ENCODE peak calls at places on chromosome 2, in eight cellular contexts. K, S, R, W, L, Z, Y and C are unnamed samples.

GRCh38 chr2:217759991-217760390 is 242.8 kb downstream of the TNS1 start:
- DNase-seq in K (no peak), S (no peak), R (no peak), W (no peak), L (no peak), Z (no peak), Y (no peak), C (no peak)

GRCh38 chr2:163505281-163505680 is 230.5 kb downstream of the FIGN start:
- DNase-seq in K (no peak), S (no peak), R (no peak), W (no peak), L (no peak), Z (no peak), Y (no peak), C (no peak)

GRCh38 chr2:191620144-191620543 is 57.8 kb upstream of the NABP1 start:
- DNase-seq in K (no peak), S (no peak), R (no peak), W (no peak), L (no peak), Z (no peak), Y (no peak), C (no peak)

GRCh38 chr2:32780961-32781360 is 153.1 kb downstream of the TTC27 start:
- DNase-seq in K (peak; percentile 42), S (no peak), R (no peak), W (no peak), L (no peak), Z (no peak), Y (no peak), C (no peak)

GRCh38 chr2:7962191-7962590 is 719.7 kb upstream of the ID2 start:
- DNase-seq in K (no peak), S (no peak), R (no peak), W (no peak), L (no peak), Z (no peak), Y (no peak), C (no peak)

GRCh38 chr2:29532451-29532850 is 388.9 kb downstream of the ALK start:
- DNase-seq in K (peak; percentile 41), S (peak; percentile 22), R (no peak), W (no peak), L (no peak), Z (no peak), Y (no peak), C (peak; percentile 21)

GRCh38 chr2:12712871-12713270 is 3.9 kb upstream of the TRIB2 start:
- DNase-seq in K (peak; percentile 80), S (no peak), R (no peak), W (peak; percentile 96), L (no peak), Z (no peak), Y (no peak), C (no peak)

GRCh38 chr2:71457123-71457958 is 4.0 kb downstream of the DYSF start:
- DNase-seq in K (no peak), S (no peak), R (no peak), W (no peak), L (no peak), Z (no peak), Y (no peak), C (no peak)

GRCh38 chr2:195864316-195864715 is 204.3 kb downstream of the DNAH7 start:
- DNase-seq in K (no peak), S (no peak), R (no peak), W (no peak), L (no peak), Z (no peak), Y (no peak), C (no peak)

GRCh38 chr2:240929364-240930095 is 23.4 kb downstream of the CROCC2 start:
- DNase-seq in K (no peak), S (no peak), R (no peak), W (no peak), L (no peak), Z (no peak), Y (peak; percentile 53), C (no peak)

GRCh38 chr2:170974304-170974993 is 45.4 kb downstream of the GORASP2 start:
- DNase-seq in K (no peak), S (peak; percentile 22), R (peak; percentile 19), W (peak; percentile 27), L (no peak), Z (no peak), Y (no peak), C (peak; percentile 45)

GRCh38 chr2:147782521-147782920 is 62.3 kb upstream of the ACVR2A start:
- DNase-seq in K (peak; percentile 68), S (peak; percentile 89), R (no peak), W (peak; percentile 25), L (no peak), Z (no peak), Y (no peak), C (peak; percentile 75)

GRCh38 chr2:227461878-227462462 is 10.0 kb upstream of the AGFG1 start:
- DNase-seq in K (no peak), S (no peak), R (no peak), W (no peak), L (no peak), Z (no peak), Y (no peak), C (no peak)

GRCh38 chr2:176885661-176886060 is 326.9 kb upstream of the HNRNPA3 start:
- DNase-seq in K (no peak), S (no peak), R (no peak), W (no peak), L (no peak), Z (no peak), Y (no peak), C (no peak)

DNA sequence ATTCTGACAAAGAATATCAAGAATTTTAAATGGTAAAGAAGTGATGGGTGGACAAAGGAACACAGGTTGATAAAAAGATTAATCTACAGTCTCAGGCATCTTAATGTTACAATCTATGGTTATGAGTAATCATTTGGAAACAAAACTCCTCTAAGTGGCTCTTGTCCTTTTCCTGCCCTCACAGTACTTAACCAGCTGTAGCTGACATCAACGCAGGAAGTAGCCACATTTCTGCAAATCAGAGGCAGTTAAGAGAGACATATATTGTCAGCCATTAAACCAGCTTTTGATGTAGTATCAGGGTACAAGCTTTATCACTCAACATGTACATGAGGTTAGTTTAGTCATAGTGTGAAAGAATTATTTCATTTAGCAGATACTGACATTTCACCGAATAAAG is 244.6 kb downstream of the NR4A2 start:
- DNase-seq in K (no peak), S (peak; percentile 8), R (no peak), W (peak; percentile 5), L (no peak), Z (no peak), Y (no peak), C (no peak)
- H3K4me3 ChIP-seq in K (no peak overlapping the region), S (no peak overlapping the region), R (no peak overlapping the region), W (no peak overlapping the region), L (no peak overlapping the region), Z (no peak overlapping the region), Y (no peak overlapping the region), C (no peak overlapping the region)

DNA sequence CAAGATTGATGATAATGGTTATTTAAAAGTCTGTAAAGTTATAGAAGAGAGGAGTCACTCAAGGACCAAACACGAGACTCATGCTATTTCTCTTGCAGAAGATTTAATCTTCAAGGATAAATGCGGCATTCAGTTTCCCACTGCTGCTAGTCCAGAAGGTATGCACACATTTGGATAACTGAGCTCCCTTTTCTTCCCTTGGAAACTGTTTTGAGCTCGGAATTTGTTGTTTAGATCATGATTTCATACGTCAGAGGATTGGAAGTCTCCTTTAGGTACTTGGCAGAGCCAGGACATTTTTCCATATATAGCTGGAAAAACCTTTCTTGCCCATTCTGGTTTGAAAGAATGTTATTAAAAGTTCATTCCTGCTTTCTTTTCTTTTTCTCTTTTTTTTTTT is 104.5 kb downstream of the PLCL1 start:
- DNase-seq in K (peak; percentile 67), S (peak; percentile 57), R (no peak), W (no peak), L (no peak), Z (no peak), Y (no peak), C (no peak)
- H3K4me3 ChIP-seq in K (no peak overlapping the region), S (no peak overlapping the region), R (no peak overlapping the region), W (no peak overlapping the region), L (no peak overlapping the region), Z (no peak overlapping the region), Y (no peak overlapping the region), C (no peak overlapping the region)

DNA sequence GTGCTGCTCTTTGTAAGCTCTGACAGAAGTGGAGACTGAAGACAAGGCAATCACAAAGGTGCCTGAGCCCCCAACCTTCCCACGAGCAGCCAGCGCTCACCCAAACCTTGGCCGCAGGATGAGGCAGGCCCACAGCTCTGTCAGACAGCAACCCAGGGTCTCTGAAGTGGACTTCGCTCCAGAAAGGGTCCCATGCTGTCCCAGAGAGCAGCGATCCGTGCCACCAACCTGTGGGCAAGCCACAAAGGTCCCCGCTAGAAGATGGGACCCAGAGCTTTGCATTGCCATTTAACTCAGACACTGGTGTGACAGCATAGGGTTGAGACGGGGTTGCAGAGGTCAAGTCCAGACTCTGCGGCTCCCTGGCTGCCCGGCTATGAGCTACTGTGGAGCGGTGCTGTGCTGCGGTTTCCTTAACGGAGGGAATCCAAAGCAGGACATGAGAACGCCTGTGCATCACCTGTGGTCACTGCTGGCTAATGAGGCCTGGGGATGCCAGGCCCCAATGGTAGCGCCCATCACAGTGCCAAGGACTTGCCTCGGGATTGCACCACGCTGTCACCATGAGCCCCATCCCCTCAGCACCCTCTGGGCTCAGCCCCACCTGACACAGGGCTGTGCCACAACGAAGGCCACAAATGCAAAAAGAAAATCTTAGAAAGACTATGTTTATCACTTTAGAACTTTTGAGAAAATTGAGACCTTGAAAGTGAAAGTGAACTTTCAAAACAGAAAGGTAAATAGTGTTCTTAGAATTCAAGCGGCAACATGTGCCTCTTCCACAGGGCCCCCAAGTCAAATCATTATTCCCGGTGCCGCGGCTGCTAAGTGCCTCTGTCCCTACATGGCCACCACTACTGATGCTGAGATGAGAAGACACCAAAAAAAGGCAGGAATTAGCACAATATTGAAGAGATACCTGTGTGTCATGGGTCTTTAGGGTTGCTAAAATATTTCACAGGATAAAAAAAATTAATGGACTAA is 103.4 kb downstream of the HDAC4 start:
- DNase-seq in K (no peak), S (no peak), R (no peak), W (no peak), L (no peak), Z (no peak), Y (no peak), C (no peak)
- H3K4me3 ChIP-seq in K (no peak overlapping the region), S (no peak overlapping the region), R (no peak overlapping the region), W (no peak overlapping the region), L (no peak overlapping the region), Z (no peak overlapping the region), Y (no peak overlapping the region), C (no peak overlapping the region)

DNA sequence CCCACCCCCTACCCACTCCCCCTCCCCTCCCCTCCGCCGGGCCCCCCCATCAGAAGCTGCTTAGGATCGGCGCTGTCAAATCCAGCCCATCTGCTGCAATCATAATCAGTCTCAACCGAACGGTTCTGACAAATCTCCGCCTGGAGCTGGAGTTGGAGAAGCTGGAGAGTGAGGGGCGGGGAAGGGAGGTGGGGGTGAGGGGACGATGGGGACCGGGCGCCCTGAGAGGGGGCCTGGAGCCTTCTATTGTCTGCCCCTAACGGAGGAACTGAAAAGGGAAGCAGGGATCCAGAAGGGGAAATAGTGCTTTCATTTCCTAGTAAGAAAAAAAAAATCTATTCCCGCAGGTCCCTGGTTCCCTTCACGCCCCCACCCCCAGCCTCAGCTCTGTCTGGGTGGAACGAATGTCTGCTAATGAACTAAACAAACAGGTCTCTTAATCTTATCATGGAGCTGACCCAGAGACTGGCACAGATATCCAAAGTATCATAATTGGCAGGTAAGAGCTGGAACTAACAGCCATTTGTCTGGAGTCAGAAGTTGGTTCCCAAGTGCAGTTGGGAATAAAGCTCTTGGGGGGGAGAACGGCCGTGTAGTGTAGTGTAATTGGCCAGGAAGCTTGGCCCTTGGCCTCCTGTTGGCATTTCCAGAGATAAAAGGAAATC is 301.2 kb downstream of the NCKAP5 start:
- DNase-seq in K (no peak), S (no peak), R (peak; percentile 3), W (no peak), L (no peak), Z (no peak), Y (no peak), C (no peak)
- H3K4me3 ChIP-seq in K (peak overlapping the region; percentile 50), S (no peak overlapping the region), R (no peak overlapping the region), W (peak overlapping the region; percentile 62), L (peak overlapping the region; percentile 53), Z (peak overlapping the region; percentile 46), Y (peak overlapping the region; percentile 37), C (peak overlapping the region; percentile 58)

GRCh38 chr2:15559379-15559778 is 1.8 kb downstream of the NBAS start:
- DNase-seq in K (no peak), S (no peak), R (no peak), W (no peak), L (no peak), Z (no peak), Y (no peak), C (no peak)
- H3K4me3 ChIP-seq in K (no peak overlapping the region), S (no peak overlapping the region), R (no peak overlapping the region), W (no peak overlapping the region), L (no peak overlapping the region), Z (no peak overlapping the region), Y (no peak overlapping the region), C (peak overlapping the region; percentile 96)